ENCODE peak calls at places on chromosome 10, in ten cellular contexts. One of them, this sample, is unnamed.

GRCh38 chr10:729213-729612 is 39.7 kb upstream of the DIP2C start:
- DNase-seq in K562: no peak
- DNase-seq in DND-41: no peak
- DNase-seq in AG09309: no peak
- DNase-seq in choroid plexus epithelial cell: no peak
- DNase-seq in endodermal cell: no peak
- DNase-seq in sigmoid colon: no peak
- DNase-seq in HFF-Myc: no peak
- DNase-seq in PC-3: no peak
- DNase-seq in NT2/D1: no peak
- DNase-seq in this sample: no peak

GRCh38 chr10:63246361-63246760 is 113.2 kb downstream of the NRBF2 start:
- DNase-seq in endodermal cell: no peak
- DNase-seq in DND-41: no peak
- DNase-seq in K562: no peak
- DNase-seq in choroid plexus epithelial cell: peak
- DNase-seq in NT2/D1: no peak
- DNase-seq in sigmoid colon: no peak
- DNase-seq in AG09309: no peak
- DNase-seq in PC-3: peak
- DNase-seq in HFF-Myc: no peak
- DNase-seq in this sample: no peak

GRCh38 chr10:31321396-31321941 is 2.5 kb downstream of the ZEB1 start:
- DNase-seq in PC-3: no peak
- DNase-seq in AG09309: no peak
- DNase-seq in DND-41: peak
- DNase-seq in K562: no peak
- DNase-seq in HFF-Myc: no peak
- DNase-seq in choroid plexus epithelial cell: peak
- DNase-seq in endodermal cell: no peak
- DNase-seq in NT2/D1: no peak
- DNase-seq in sigmoid colon: no peak
- DNase-seq in this sample: no peak

GRCh38 chr10:91604936-91605534 is 27.8 kb downstream of the PPP1R3C start:
- DNase-seq in choroid plexus epithelial cell: peak
- DNase-seq in DND-41: no peak
- DNase-seq in PC-3: peak
- DNase-seq in endodermal cell: no peak
- DNase-seq in NT2/D1: no peak
- DNase-seq in HFF-Myc: no peak
- DNase-seq in AG09309: no peak
- DNase-seq in sigmoid colon: no peak
- DNase-seq in K562: no peak
- DNase-seq in this sample: no peak

GRCh38 chr10:29039659-29040309 is 249.1 kb upstream of the LYZL1 start:
- DNase-seq in choroid plexus epithelial cell: peak
- DNase-seq in DND-41: no peak
- DNase-seq in NT2/D1: no peak
- DNase-seq in HFF-Myc: no peak
- DNase-seq in sigmoid colon: no peak
- DNase-seq in AG09309: peak
- DNase-seq in K562: no peak
- DNase-seq in endodermal cell: no peak
- DNase-seq in PC-3: peak
- DNase-seq in this sample: no peak

GRCh38 chr10:69049564-69049955 is 38.3 kb upstream of the SRGN start:
- DNase-seq in endodermal cell: no peak
- DNase-seq in K562: no peak
- DNase-seq in choroid plexus epithelial cell: no peak
- DNase-seq in PC-3: no peak
- DNase-seq in DND-41: no peak
- DNase-seq in sigmoid colon: no peak
- DNase-seq in HFF-Myc: no peak
- DNase-seq in AG09309: no peak
- DNase-seq in NT2/D1: no peak
- DNase-seq in this sample: no peak

GRCh38 chr10:79128923-79129305 is 60.1 kb downstream of the ZMIZ1 start:
- DNase-seq in AG09309: no peak
- DNase-seq in sigmoid colon: no peak
- DNase-seq in choroid plexus epithelial cell: no peak
- DNase-seq in HFF-Myc: no peak
- DNase-seq in K562: no peak
- DNase-seq in NT2/D1: no peak
- DNase-seq in endodermal cell: no peak
- DNase-seq in DND-41: no peak
- DNase-seq in PC-3: no peak
- DNase-seq in this sample: no peak

GRCh38 chr10:3963191-3963673 is 178.2 kb upstream of the KLF6 start:
- DNase-seq in AG09309: no peak
- DNase-seq in NT2/D1: no peak
- DNase-seq in HFF-Myc: no peak
- DNase-seq in DND-41: peak
- DNase-seq in endodermal cell: no peak
- DNase-seq in choroid plexus epithelial cell: no peak
- DNase-seq in sigmoid colon: no peak
- DNase-seq in K562: no peak
- DNase-seq in PC-3: peak
- DNase-seq in this sample: no peak

GRCh38 chr10:68720793-68721672 is at the start of gene CCAR1:
- DNase-seq in endodermal cell: peak
- DNase-seq in K562: peak
- DNase-seq in sigmoid colon: peak
- DNase-seq in HFF-Myc: peak
- DNase-seq in PC-3: peak
- DNase-seq in choroid plexus epithelial cell: peak
- DNase-seq in AG09309: peak
- DNase-seq in DND-41: peak
- DNase-seq in NT2/D1: peak
- DNase-seq in this sample: peak

GRCh38 chr10:79044036-79044664 is 24.6 kb upstream of the ZMIZ1 start:
- DNase-seq in K562: no peak
- DNase-seq in DND-41: no peak
- DNase-seq in AG09309: no peak
- DNase-seq in sigmoid colon: peak
- DNase-seq in PC-3: no peak
- DNase-seq in NT2/D1: no peak
- DNase-seq in endodermal cell: peak
- DNase-seq in choroid plexus epithelial cell: no peak
- DNase-seq in HFF-Myc: no peak
- DNase-seq in this sample: peak

GRCh38 chr10:51083280-51083986 is 9.1 kb downstream of the PRKG1 start:
- DNase-seq in choroid plexus epithelial cell: peak
- DNase-seq in AG09309: no peak
- DNase-seq in PC-3: no peak
- DNase-seq in endodermal cell: peak
- DNase-seq in K562: no peak
- DNase-seq in NT2/D1: no peak
- DNase-seq in sigmoid colon: no peak
- DNase-seq in HFF-Myc: no peak
- DNase-seq in DND-41: no peak
- DNase-seq in this sample: peak

GRCh38 chr10:71996598-71997371 is 32.6 kb downstream of the CHST3 start:
- DNase-seq in K562: no peak
- DNase-seq in PC-3: no peak
- DNase-seq in AG09309: no peak
- DNase-seq in HFF-Myc: no peak
- DNase-seq in NT2/D1: no peak
- DNase-seq in endodermal cell: no peak
- DNase-seq in DND-41: no peak
- DNase-seq in choroid plexus epithelial cell: no peak
- DNase-seq in sigmoid colon: no peak
- DNase-seq in this sample: no peak

GRCh38 chr10:71999360-72000072 is 35.3 kb downstream of the CHST3 start:
- DNase-seq in AG09309: no peak
- DNase-seq in choroid plexus epithelial cell: peak
- DNase-seq in endodermal cell: peak
- DNase-seq in PC-3: no peak
- DNase-seq in NT2/D1: no peak
- DNase-seq in sigmoid colon: peak
- DNase-seq in DND-41: no peak
- DNase-seq in K562: no peak
- DNase-seq in HFF-Myc: no peak
- DNase-seq in this sample: peak

GRCh38 chr10:72000073-72001025 is 36.2 kb downstream of the CHST3 start:
- DNase-seq in NT2/D1: no peak
- DNase-seq in DND-41: no peak
- DNase-seq in sigmoid colon: no peak
- DNase-seq in PC-3: no peak
- DNase-seq in AG09309: no peak
- DNase-seq in choroid plexus epithelial cell: no peak
- DNase-seq in endodermal cell: no peak
- DNase-seq in K562: no peak
- DNase-seq in HFF-Myc: no peak
- DNase-seq in this sample: no peak

GRCh38 chr10:71998119-71998839 is 34.1 kb downstream of the CHST3 start:
- DNase-seq in PC-3: peak
- DNase-seq in choroid plexus epithelial cell: no peak
- DNase-seq in HFF-Myc: no peak
- DNase-seq in NT2/D1: no peak
- DNase-seq in AG09309: no peak
- DNase-seq in endodermal cell: no peak
- DNase-seq in K562: no peak
- DNase-seq in DND-41: no peak
- DNase-seq in sigmoid colon: no peak
- DNase-seq in this sample: no peak

DNA sequence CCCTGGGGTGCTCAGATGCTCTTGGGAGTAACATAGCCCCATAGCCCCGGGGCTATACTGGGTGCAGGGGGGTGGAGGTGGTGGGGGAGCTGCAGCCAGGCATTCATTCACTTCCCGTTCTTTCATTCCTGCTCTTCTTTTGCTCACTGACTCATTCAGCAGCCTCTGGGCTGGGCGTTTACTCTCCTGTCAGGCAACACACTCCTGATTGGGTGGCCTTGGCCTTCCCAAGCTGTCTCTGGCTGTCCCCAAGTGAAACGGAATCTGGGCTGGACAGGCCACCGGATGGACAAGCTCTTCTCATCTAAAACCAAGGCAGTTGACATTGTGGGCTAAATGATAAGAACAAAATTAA is 34.6 kb downstream of the CHST3 start:
- DNase-seq in HFF-Myc: peak
- DNase-seq in K562: no peak
- DNase-seq in choroid plexus epithelial cell: peak
- DNase-seq in sigmoid colon: peak
- DNase-seq in AG09309: no peak
- DNase-seq in PC-3: peak
- DNase-seq in endodermal cell: peak
- DNase-seq in NT2/D1: peak
- DNase-seq in DND-41: no peak
- DNase-seq in this sample: peak
- H3K4me3 ChIP-seq in HFF-Myc: no peak
- H3K4me3 ChIP-seq in K562: no peak
- H3K4me3 ChIP-seq in choroid plexus epithelial cell: no peak
- H3K4me3 ChIP-seq in sigmoid colon: no peak
- H3K4me3 ChIP-seq in AG09309: no peak
- H3K4me3 ChIP-seq in PC-3: peak
- H3K4me3 ChIP-seq in endodermal cell: no peak
- H3K4me3 ChIP-seq in NT2/D1: no peak
- H3K4me3 ChIP-seq in DND-41: no peak
- H3K4me3 ChIP-seq in this sample: no peak

GRCh38 chr10:62052276-62052675 is 150.8 kb downstream of the ARID5B start:
- DNase-seq in NT2/D1: no peak
- DNase-seq in DND-41: no peak
- DNase-seq in choroid plexus epithelial cell: no peak
- DNase-seq in HFF-Myc: no peak
- DNase-seq in PC-3: no peak
- DNase-seq in K562: no peak
- DNase-seq in endodermal cell: no peak
- DNase-seq in AG09309: no peak
- DNase-seq in sigmoid colon: no peak
- DNase-seq in this sample: no peak

GRCh38 chr10:62050941-62051433 is 149.5 kb downstream of the ARID5B start:
- DNase-seq in HFF-Myc: peak
- DNase-seq in AG09309: no peak
- DNase-seq in sigmoid colon: no peak
- DNase-seq in choroid plexus epithelial cell: peak
- DNase-seq in K562: peak
- DNase-seq in endodermal cell: no peak
- DNase-seq in NT2/D1: no peak
- DNase-seq in DND-41: no peak
- DNase-seq in PC-3: peak
- DNase-seq in this sample: no peak

GRCh38 chr10:62049815-62050626 is 148.5 kb downstream of the ARID5B start:
- DNase-seq in NT2/D1: no peak
- DNase-seq in choroid plexus epithelial cell: peak
- DNase-seq in K562: no peak
- DNase-seq in HFF-Myc: no peak
- DNase-seq in DND-41: no peak
- DNase-seq in sigmoid colon: no peak
- DNase-seq in endodermal cell: no peak
- DNase-seq in PC-3: peak
- DNase-seq in AG09309: no peak
- DNase-seq in this sample: no peak

GRCh38 chr10:62048919-62049636 is 147.6 kb downstream of the ARID5B start:
- DNase-seq in PC-3: peak
- DNase-seq in endodermal cell: peak
- DNase-seq in HFF-Myc: peak
- DNase-seq in K562: peak
- DNase-seq in choroid plexus epithelial cell: peak
- DNase-seq in DND-41: no peak
- DNase-seq in AG09309: peak
- DNase-seq in NT2/D1: peak
- DNase-seq in sigmoid colon: peak
- DNase-seq in this sample: peak

GRCh38 chr10:62050627-62050924 is 149.1 kb downstream of the ARID5B start:
- DNase-seq in AG09309: no peak
- DNase-seq in choroid plexus epithelial cell: no peak
- DNase-seq in endodermal cell: no peak
- DNase-seq in NT2/D1: no peak
- DNase-seq in PC-3: no peak
- DNase-seq in HFF-Myc: no peak
- DNase-seq in DND-41: no peak
- DNase-seq in sigmoid colon: no peak
- DNase-seq in K562: no peak
- DNase-seq in this sample: no peak
- H3K4me3 ChIP-seq in AG09309: peak
- H3K4me3 ChIP-seq in choroid plexus epithelial cell: peak
- H3K4me3 ChIP-seq in endodermal cell: peak
- H3K4me3 ChIP-seq in NT2/D1: no peak
- H3K4me3 ChIP-seq in PC-3: peak
- H3K4me3 ChIP-seq in HFF-Myc: peak
- H3K4me3 ChIP-seq in DND-41: no peak
- H3K4me3 ChIP-seq in sigmoid colon: peak
- H3K4me3 ChIP-seq in K562: no peak
- H3K4me3 ChIP-seq in this sample: no peak

GRCh38 chr10:101839421-101840063 is 4.1 kb downstream of the KCNIP2 start:
- DNase-seq in choroid plexus epithelial cell: peak
- DNase-seq in PC-3: peak
- DNase-seq in K562: peak
- DNase-seq in AG09309: no peak
- DNase-seq in DND-41: peak
- DNase-seq in sigmoid colon: no peak
- DNase-seq in endodermal cell: peak
- DNase-seq in NT2/D1: no peak
- DNase-seq in HFF-Myc: no peak
- DNase-seq in this sample: peak
- H3K4me3 ChIP-seq in choroid plexus epithelial cell: peak
- H3K4me3 ChIP-seq in PC-3: peak
- H3K4me3 ChIP-seq in K562: peak
- H3K4me3 ChIP-seq in AG09309: peak
- H3K4me3 ChIP-seq in DND-41: no peak
- H3K4me3 ChIP-seq in sigmoid colon: peak
- H3K4me3 ChIP-seq in endodermal cell: peak
- H3K4me3 ChIP-seq in NT2/D1: peak
- H3K4me3 ChIP-seq in HFF-Myc: peak
- H3K4me3 ChIP-seq in this sample: peak

GRCh38 chr10:109464949-109465348 is 458.4 kb downstream of the XPNPEP1 start:
- DNase-seq in sigmoid colon: no peak
- DNase-seq in endodermal cell: no peak
- DNase-seq in PC-3: no peak
- DNase-seq in choroid plexus epithelial cell: no peak
- DNase-seq in DND-41: no peak
- DNase-seq in HFF-Myc: no peak
- DNase-seq in AG09309: no peak
- DNase-seq in K562: no peak
- DNase-seq in NT2/D1: no peak
- DNase-seq in this sample: no peak
- H3K4me3 ChIP-seq in sigmoid colon: no peak
- H3K4me3 ChIP-seq in endodermal cell: no peak
- H3K4me3 ChIP-seq in PC-3: no peak
- H3K4me3 ChIP-seq in choroid plexus epithelial cell: no peak
- H3K4me3 ChIP-seq in DND-41: no peak
- H3K4me3 ChIP-seq in HFF-Myc: no peak
- H3K4me3 ChIP-seq in AG09309: no peak
- H3K4me3 ChIP-seq in K562: no peak
- H3K4me3 ChIP-seq in NT2/D1: no peak
- H3K4me3 ChIP-seq in this sample: no peak